ENCODE peak calls at places on chromosomes 3 and 15, in seven cellular contexts. N is SK-N-SH, W is GM12878, R is GM12891, D is H1, Q is HepG2, J is K562. M is an unnamed sample.

GRCh38 chr3:70988111-70988510 is 595.4 kb downstream of the FOXP1 start:
- DNase-seq in N (no peak), R (no peak), Q (no peak), J (no peak), W (no peak), D (no peak), M (no peak)

GRCh38 chr3:58625196-58625595 is 41.4 kb downstream of the FAM3D start:
- DNase-seq in R (no peak), J (no peak), N (no peak), Q (no peak), W (no peak), D (no peak), M (no peak)

GRCh38 chr3:136990826-136991225 is 33.0 kb downstream of the IL20RB start:
- DNase-seq in D (no peak), W (no peak), R (no peak), Q (no peak), J (no peak), N (no peak), M (no peak)

GRCh38 chr15:70488002-70488605 is 275.3 kb downstream of the UACA start:
- DNase-seq in J (peak; percentile 79), N (peak; percentile 84), Q (peak; percentile 29), W (no peak), R (no peak), D (no peak), M (no peak)

GRCh38 chr3:184368804-184369183 is 7.3 kb downstream of the POLR2H start:
- DNase-seq in D (no peak), N (no peak), R (no peak), J (no peak), Q (no peak), W (no peak), M (no peak)

GRCh38 chr3:155010416-155010815 is 69.7 kb upstream of the MME start:
- DNase-seq in D (no peak), Q (no peak), N (no peak), W (no peak), R (no peak), J (no peak), M (no peak)

GRCh38 chr3:170383567-170383966 is 26.1 kb downstream of the SKIL start:
- DNase-seq in Q (no peak), R (no peak), D (no peak), N (no peak), W (no peak), J (no peak), M (no peak)

GRCh38 chr3:149122716-149123578 is 6.5 kb upstream of the HPS3 start:
- DNase-seq in Q (no peak), J (no peak), N (no peak), D (no peak), W (no peak), R (no peak), M (no peak)

GRCh38 chr3:1677576-1678164 is 421.0 kb upstream of the CNTN4 start:
- DNase-seq in W (no peak), Q (no peak), N (no peak), R (no peak), J (no peak), D (no peak), M (no peak)

GRCh38 chr3:187798531-187799520 is 53.6 kb upstream of the BCL6 start:
- DNase-seq in Q (no peak), W (no peak), N (no peak), J (no peak), D (no peak), R (no peak), M (no peak)

GRCh38 chr3:29346828-29347227 is 66.0 kb downstream of the RBMS3 start:
- DNase-seq in R (no peak), J (no peak), W (no peak), D (no peak), N (no peak), Q (no peak), M (no peak)

DNA sequence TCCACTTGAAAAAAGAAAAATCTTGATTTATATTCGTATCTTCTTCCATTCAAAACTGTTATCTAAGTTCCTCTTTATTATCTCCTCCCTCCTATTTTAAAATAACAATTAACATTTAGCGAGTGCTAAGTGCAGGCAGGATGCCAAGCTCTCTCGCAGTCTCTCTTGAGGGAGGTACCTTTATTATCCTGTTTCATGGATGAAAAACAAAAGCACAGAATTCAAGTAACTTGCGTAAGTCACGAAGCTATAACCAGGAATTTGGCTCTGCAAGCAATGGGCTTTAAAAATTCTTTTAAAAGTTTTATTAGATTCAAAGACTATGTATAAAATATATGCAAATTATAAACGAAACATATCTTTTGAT is 418.8 kb upstream of the NAALADL2 start:
- DNase-seq in J (no peak), D (no peak), R (no peak), N (no peak), W (no peak), Q (no peak), M (no peak)
- TF ChIP-seq TAF1 in J (no peak), D (no peak), R (no peak), N (no peak), W (no peak), Q (no peak), M (no peak)

DNA sequence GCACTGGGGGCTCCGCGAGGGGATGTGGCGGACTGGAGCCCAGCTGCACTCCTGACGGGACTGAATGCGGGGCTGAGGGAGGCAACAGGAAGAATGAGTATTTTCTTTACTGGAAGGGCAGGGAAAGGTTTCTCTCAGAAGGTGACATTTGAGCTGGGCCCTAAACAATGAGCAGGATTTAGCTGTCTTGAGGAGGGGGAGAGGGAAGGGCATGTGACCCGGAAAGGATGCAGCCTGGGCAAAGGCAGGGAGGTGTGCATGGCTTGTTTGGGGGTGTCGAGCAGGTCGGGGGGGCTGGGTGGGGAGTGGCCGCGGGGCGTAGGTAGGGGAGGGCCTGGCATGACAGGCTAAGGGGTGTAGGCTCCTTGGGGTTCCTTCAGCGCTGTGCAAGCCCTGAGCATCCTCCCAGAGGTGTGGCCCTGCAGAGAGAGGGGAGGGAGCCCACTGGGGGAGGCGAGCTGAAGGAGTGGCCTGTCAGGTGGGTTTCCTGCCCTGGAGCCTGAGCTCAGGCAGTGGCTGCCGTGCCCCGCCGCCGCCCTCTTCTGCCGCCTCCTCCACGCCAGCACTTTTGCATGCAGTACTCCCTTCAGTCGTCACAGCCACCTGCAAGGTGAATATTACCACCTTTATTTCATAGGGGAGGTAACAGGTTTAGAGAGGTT is 17.2 kb upstream of the ANKDD1A start:
- DNase-seq in Q (no peak), N (no peak), D (no peak), W (peak; percentile 76), R (peak; percentile 59), J (no peak), M (peak; percentile 69)
- TF ChIP-seq TAF1 in Q (no peak), N (no peak), D (no peak), W (peak; percentile 35), R (no peak), J (no peak), M (peak; percentile 26)

GRCh38 chr3:140854961-140855360 is 86.7 kb upstream of the SLC25A36 start:
- DNase-seq in N (no peak), R (no peak), J (no peak), W (no peak), D (no peak), Q (no peak), M (no peak)
- TF ChIP-seq TAF1 in N (no peak), R (no peak), J (no peak), W (no peak), D (no peak), Q (no peak), M (no peak)

GRCh38 chr3:46162975-46163550 is 45.0 kb downstream of the CCR1 start:
- DNase-seq in W (no peak), R (no peak), D (no peak), N (no peak), J (no peak), Q (peak; percentile 20), M (no peak)

GRCh38 chr3:46168583-46168982 is 39.5 kb downstream of the CCR1 start:
- DNase-seq in N (no peak), J (no peak), W (no peak), R (no peak), D (no peak), Q (no peak), M (no peak)

DNA sequence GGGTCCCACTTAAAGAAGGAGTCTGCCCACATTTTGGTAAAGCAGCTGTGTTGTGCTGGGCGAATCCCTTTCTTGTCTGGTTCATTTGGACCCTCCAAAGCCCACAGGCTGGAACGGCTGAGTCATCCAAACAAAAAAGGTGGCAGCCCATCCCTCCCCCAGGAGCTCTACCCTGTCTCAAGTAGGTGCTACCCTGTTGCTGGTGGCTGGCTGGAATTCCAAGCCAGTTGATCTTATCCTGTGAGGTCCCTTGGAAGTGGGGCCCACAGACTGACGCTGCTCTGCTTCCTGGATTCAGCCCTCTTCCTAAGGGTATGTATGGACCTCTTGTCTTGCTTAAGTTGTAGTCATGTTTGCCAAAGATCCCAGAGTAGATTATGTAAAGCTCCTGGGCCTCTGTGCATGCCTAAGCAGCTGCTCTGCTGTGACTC is 44.5 kb downstream of the CCR1 start:
- DNase-seq in W (no peak), D (no peak), J (no peak), N (no peak), Q (no peak), R (no peak), M (no peak)
- TF ChIP-seq TAF1 in W (no peak), D (no peak), J (no peak), N (no peak), Q (no peak), R (no peak), M (no peak)

DNA sequence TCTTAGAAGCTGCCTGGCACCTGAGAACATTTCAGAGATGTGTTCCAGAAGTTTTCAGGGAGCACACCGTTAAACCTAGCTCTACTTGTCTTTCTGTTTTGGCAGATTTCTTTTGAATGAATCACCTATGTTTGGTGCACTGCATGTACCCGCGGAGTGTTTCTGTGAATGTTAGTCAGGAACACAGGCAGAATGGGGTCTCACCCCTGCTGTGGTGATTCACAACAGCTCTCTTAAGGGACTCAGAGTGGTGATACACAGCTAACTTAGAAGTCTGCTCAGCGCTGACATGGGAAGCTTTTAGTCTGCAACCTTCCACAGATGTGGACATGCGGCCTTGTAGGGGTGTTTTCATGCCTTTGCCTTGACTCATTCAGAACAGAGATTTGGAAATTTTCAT is 24.0 kb downstream of the TSEN2 start:
- DNase-seq in Q (no peak), W (no peak), D (no peak), J (no peak), N (no peak), R (no peak), M (no peak)
- TF ChIP-seq TAF1 in Q (no peak), W (no peak), D (no peak), J (no peak), N (no peak), R (no peak), M (no peak)